ENCODE peak calls at places on chromosomes 3 and 15, in eight cellular contexts. K, F, W, P, R, X, C and M are unnamed samples.

GRCh38 chr15:56205061-56205876 is 38.4 kb downstream of the RFX7 start:
- DNase-seq in K (peak), F (no peak), W (no peak), P (no peak), R (no peak), X (no peak), C (no peak), M (no peak)

GRCh38 chr3:24004171-24004938 is 59.3 kb downstream of the NR1D2 start:
- DNase-seq in K (no peak), F (no peak), W (no peak), P (no peak), R (no peak), X (no peak), C (no peak), M (no peak)

GRCh38 chr15:48866141-48866563 is 11.8 kb upstream of the EID1 start:
- DNase-seq in K (peak), F (no peak), W (no peak), P (no peak), R (no peak), X (no peak), C (no peak), M (peak)

GRCh38 chr3:121654493-121655385 is 6.0 kb downstream of the HCLS1 start:
- DNase-seq in K (no peak), F (no peak), W (no peak), P (no peak), R (no peak), X (no peak), C (no peak), M (no peak)

GRCh38 chr15:87557871-87558270 is 698.7 kb downstream of the NTRK3 start:
- DNase-seq in K (no peak), F (no peak), W (no peak), P (no peak), R (no peak), X (no peak), C (no peak), M (peak)

GRCh38 chr3:191425322-191425734 is 35.6 kb upstream of the PYDC2 start:
- DNase-seq in K (peak), F (no peak), W (no peak), P (no peak), R (no peak), X (no peak), C (no peak), M (no peak)

GRCh38 chr3:157123621-157124020 is 36.3 kb downstream of the CCNL1 start:
- DNase-seq in K (no peak), F (no peak), W (no peak), P (no peak), R (no peak), X (no peak), C (no peak), M (no peak)

GRCh38 chr15:41857316-41857715 is 18.7 kb downstream of the PLA2G4B start:
- DNase-seq in K (no peak), F (no peak), W (no peak), P (no peak), R (no peak), X (no peak), C (no peak), M (no peak)

GRCh38 chr15:29102911-29103824 is 166.5 kb downstream of the NSMCE3 start:
- DNase-seq in K (no peak), F (no peak), W (no peak), P (no peak), R (no peak), X (no peak), C (no peak), M (no peak)

GRCh38 chr3:115099115-115099884 is 47.8 kb downstream of the ZBTB20 start:
- DNase-seq in K (peak), F (peak), W (no peak), P (peak), R (no peak), X (no peak), C (no peak), M (no peak)